ENCODE peak calls at places on chromosomes 11 and 22, in six cellular contexts. Z, P, C, I, F and M are unnamed samples.

GRCh38 chr11:28838741-28839140 is 730.6 kb downstream of the METTL15 start:
- DNase-seq in Z (no peak), P (no peak), C (no peak), I (no peak), F (no peak), M (no peak)

GRCh38 chr11:35404397-35404775 is 15.0 kb downstream of the SLC1A2 start:
- DNase-seq in Z (peak; percentile 46), P (peak; percentile 29), C (no peak), I (peak; percentile 79), F (peak; percentile 18), M (no peak)

GRCh38 chr11:84558085-84558905 is 1068.8 kb downstream of the DLG2 start:
- DNase-seq in Z (peak; percentile 28), P (peak; percentile 27), C (no peak), I (no peak), F (peak; percentile 80), M (peak; percentile 12)

GRCh38 chr11:73875840-73876239 is 806 bp downstream of the COA4 start:
- DNase-seq in Z (no peak), P (no peak), C (no peak), I (no peak), F (no peak), M (no peak)

GRCh38 chr11:70834277-70834940 is 418.0 kb downstream of the SHANK2 start:
- DNase-seq in Z (no peak), P (no peak), C (no peak), I (no peak), F (no peak), M (no peak)

GRCh38 chr11:58006940-58007339 is 16.7 kb upstream of the OR9Q1 start:
- DNase-seq in Z (no peak), P (no peak), C (no peak), I (no peak), F (no peak), M (no peak)

GRCh38 chr22:25081409-25081824 is 118.2 kb upstream of the CRYBB3 start:
- DNase-seq in Z (peak; percentile 45), P (peak; percentile 58), C (no peak), I (peak; percentile 66), F (peak; percentile 56), M (peak; percentile 17)

GRCh38 chr11:62574363-62575057 is 819 bp upstream of the EEF1G start:
- DNase-seq in Z (peak; percentile 52), P (peak; percentile 67), C (no peak), I (no peak), F (no peak), M (no peak)

GRCh38 chr11:62005231-62005661 is 37.8 kb upstream of the FTH1 start:
- DNase-seq in Z (no peak), P (no peak), C (no peak), I (no peak), F (no peak), M (no peak)

GRCh38 chr11:17906436-17906835 is 106.4 kb downstream of the SERGEF start:
- DNase-seq in Z (peak; percentile 29), P (peak; percentile 62), C (no peak), I (peak; percentile 73), F (no peak), M (no peak)

DNA sequence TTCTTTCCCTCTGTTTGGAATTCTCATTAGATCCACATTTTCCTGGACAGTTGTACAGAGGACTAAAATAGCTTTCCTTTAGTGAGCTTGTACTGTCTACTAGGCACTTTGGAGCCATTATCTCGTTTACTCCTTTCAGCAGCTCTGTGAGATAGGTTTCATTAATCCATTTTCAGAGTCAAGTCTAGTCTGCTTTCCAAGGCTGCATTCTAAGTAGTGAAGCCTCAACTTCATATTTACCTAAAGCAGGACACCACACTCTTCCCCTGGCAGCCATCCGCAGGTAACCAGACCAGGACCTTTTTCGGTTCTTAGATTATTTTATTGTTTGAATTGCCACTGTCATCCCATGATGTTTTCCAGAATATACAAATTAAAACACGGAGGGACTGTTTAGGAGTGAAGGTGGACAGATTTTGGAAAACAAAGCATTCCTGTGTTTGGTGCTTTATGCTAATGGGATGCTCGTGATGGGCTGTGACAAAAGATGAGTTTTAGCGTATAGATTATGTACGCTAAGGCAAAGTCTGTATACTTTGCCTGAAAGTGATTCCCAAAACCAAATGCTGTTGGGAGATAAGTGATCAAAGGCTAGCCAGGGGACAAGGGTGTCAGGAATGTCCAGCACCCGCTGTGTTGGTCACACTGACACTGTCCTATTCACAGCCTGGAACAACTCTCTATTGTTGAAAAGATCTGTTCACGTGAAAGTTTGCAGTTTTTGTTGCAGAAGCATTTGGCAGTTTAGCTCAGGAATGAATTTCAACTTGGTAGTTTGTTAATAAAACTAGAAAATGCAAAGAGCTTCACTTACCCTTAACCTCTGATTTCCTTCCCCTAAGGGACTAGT is 1.3 kb downstream of the JAM3 start:
- DNase-seq in Z (no peak), P (no peak), C (no peak), I (no peak), F (no peak), M (no peak)
- TF ChIP-seq GABPA in Z (no peak), P (no peak), C (no peak), I (no peak), F (no peak), M (no peak)

GRCh38 chr22:38452373-38453064 is 2.5 kb downstream of the KCNJ4 start:
- DNase-seq in Z (no peak), P (no peak), C (no peak), I (no peak), F (no peak), M (no peak)

GRCh38 chr22:38454011-38454360 is 1.0 kb downstream of the KCNJ4 start:
- DNase-seq in Z (no peak), P (no peak), C (no peak), I (no peak), F (no peak), M (no peak)

GRCh38 chr22:38451864-38452263 is 3.1 kb downstream of the KCNJ4 start:
- DNase-seq in Z (no peak), P (no peak), C (no peak), I (no peak), F (no peak), M (no peak)

GRCh38 chr22:38454361-38455062 is 487 bp downstream of the KCNJ4 start:
- DNase-seq in Z (peak; percentile 57), P (peak; percentile 54), C (no peak), I (no peak), F (no peak), M (no peak)

DNA sequence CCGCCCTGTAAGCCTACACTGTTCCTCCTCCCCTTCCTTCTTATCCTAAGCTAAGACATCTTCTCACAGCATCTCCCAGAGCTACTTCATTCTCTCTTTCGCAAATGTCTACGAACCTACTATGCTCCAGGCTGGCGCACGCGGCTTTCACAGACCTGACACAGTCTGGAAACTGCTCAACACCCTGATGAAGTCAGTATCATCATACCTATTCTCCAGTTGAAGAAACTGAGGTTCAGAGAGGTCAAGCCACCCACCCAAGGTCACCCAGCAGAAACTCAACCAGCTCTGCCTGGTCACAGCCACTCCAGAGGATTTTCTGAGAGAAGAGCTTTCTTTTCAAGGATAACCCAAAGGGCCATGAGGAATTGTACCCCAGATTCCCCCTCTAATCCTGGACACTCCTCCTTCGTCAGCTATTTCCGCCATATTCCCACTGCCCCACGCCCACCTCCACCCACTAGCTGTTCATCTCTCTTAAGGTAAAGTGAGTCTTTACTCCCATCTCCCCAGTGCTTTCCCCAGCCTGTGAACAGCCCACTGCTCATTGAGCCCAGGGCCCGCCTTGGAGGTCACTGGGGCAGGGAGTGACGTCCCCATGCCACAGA is 1.8 kb downstream of the KCNJ4 start:
- DNase-seq in Z (no peak), P (no peak), C (no peak), I (no peak), F (no peak), M (no peak)
- H3K27me3 ChIP-seq in Z (no peaks in the 10 kb centered on the region), P (no peaks in the 10 kb centered on the region), C (peaks cover 13% of the 10 kb centered on the region), I (peaks cover 37% of the 10 kb centered on the region), F (peaks cover 19% of the 10 kb centered on the region), M (peaks cover 50% of the 10 kb centered on the region)

GRCh38 chr11:130624946-130625345 is 176.5 kb downstream of the ADAMTS15 start:
- DNase-seq in Z (no peak), P (no peak), C (no peak), I (no peak), F (no peak), M (no peak)
- TF ChIP-seq GABPA in Z (no peak), P (no peak), C (no peak), I (no peak), F (no peak), M (no peak)

GRCh38 chr11:123429336-123429735 is 733 bp upstream of the GRAMD1B start:
- DNase-seq in Z (no peak), P (no peak), C (no peak), I (no peak), F (no peak), M (no peak)

GRCh38 chr11:123431619-123432018 is 1.6 kb downstream of the GRAMD1B start:
- DNase-seq in Z (no peak), P (no peak), C (no peak), I (no peak), F (no peak), M (peak; percentile 26)

GRCh38 chr11:123429851-123430735 is at the start of gene GRAMD1B:
- DNase-seq in Z (no peak), P (peak; percentile 87), C (no peak), I (peak; percentile 87), F (no peak), M (peak; percentile 88)

GRCh38 chr11:123428221-123428631 is 1.8 kb upstream of the GRAMD1B start:
- DNase-seq in Z (no peak), P (no peak), C (no peak), I (no peak), F (no peak), M (no peak)

GRCh38 chr11:123430736-123431356 is 777 bp downstream of the GRAMD1B start:
- DNase-seq in Z (no peak), P (no peak), C (no peak), I (peak; percentile 76), F (no peak), M (peak; percentile 90)
- H3K27me3 ChIP-seq in Z (peaks cover 36% of the 10 kb centered on the region), P (no peaks in the 10 kb centered on the region), C (no peaks in the 10 kb centered on the region), I (no peaks in the 10 kb centered on the region), F (peaks cover 6% of the 10 kb centered on the region), M (no peaks in the 10 kb centered on the region)

DNA sequence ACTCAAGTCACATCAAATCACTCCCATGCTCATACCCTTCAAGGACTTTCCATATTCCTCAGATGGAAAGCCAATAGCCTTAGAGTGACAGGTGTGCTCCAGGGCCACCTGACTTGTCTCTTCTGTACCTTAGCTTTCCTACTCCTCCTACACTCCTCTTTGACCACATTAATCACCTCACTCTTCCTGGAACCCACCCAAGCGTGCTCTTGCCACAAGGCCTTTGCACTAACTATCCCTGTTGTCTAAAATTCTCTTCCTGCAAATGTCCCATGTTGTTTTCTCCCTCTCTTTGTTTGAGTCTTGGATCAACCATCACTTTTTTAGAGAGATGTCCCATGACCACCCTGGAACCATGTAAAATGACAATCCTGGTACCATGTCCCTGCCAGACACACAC is 244.1 kb downstream of the AASDHPPT start:
- DNase-seq in Z (no peak), P (no peak), C (no peak), I (no peak), F (no peak), M (no peak)
- TF ChIP-seq GABPA in Z (no peak), P (no peak), C (no peak), I (no peak), F (no peak), M (no peak)

GRCh38 chr11:117039270-117039669 is 59.0 kb downstream of the SIK3 start:
- DNase-seq in Z (no peak), P (no peak), C (no peak), I (no peak), F (no peak), M (no peak)
- H3K27me3 ChIP-seq in Z (no peaks in the 10 kb centered on the region), P (no peaks in the 10 kb centered on the region), C (no peaks in the 10 kb centered on the region), I (no peaks in the 10 kb centered on the region), F (no peaks in the 10 kb centered on the region), M (no peaks in the 10 kb centered on the region)